ENCODE peak calls at places on chromosomes 12 and 14, in ten cellular contexts. R, V, T, H, C, N, S, I, Q and U are unnamed samples.

GRCh38 chr12:26971963-26972362 is 33.7 kb downstream of the FGFR1OP2 start:
- DNase-seq in V (no peak), S (no peak), Q (no peak), T (peak), R (no peak), N (no peak), H (no peak), I (peak), C (peak), U (no peak)

GRCh38 chr12:14984036-14984435 is 11.2 kb downstream of the PDE6H start:
- DNase-seq in C (no peak), V (no peak), T (no peak), S (no peak), Q (no peak), R (no peak), H (no peak), I (no peak), N (no peak), U (no peak)

GRCh38 chr12:84912191-84913142 is at the start of gene SLC6A15:
- DNase-seq in S (no peak), R (peak), I (no peak), V (no peak), N (peak), Q (peak), C (peak), H (no peak), T (peak), U (peak)

GRCh38 chr12:96034631-96035282 is 630 bp downstream of the LTA4H start:
- DNase-seq in S (peak), T (peak), H (no peak), N (peak), I (no peak), C (peak), R (no peak), V (no peak), Q (peak), U (peak)

GRCh38 chr12:99960312-99960711 is 24.4 kb downstream of the ANKS1B start:
- DNase-seq in V (no peak), Q (no peak), N (no peak), C (no peak), S (no peak), R (no peak), I (no peak), H (no peak), T (peak), U (peak)

GRCh38 chr14:32419429-32419828 is 90.3 kb downstream of the AKAP6 start:
- DNase-seq in T (no peak), V (no peak), Q (no peak), N (no peak), H (no peak), R (no peak), I (no peak), C (no peak), S (no peak), U (peak)

GRCh38 chr14:95675486-95675885 is 10.7 kb upstream of the TCL1B start:
- DNase-seq in N (no peak), V (no peak), C (no peak), T (no peak), R (no peak), H (no peak), S (no peak), Q (no peak), I (no peak), U (no peak)

GRCh38 chr14:79783061-79783460 is 428.2 kb downstream of the DIO2 start:
- DNase-seq in H (no peak), T (no peak), V (no peak), Q (no peak), N (no peak), S (no peak), C (no peak), R (no peak), I (no peak), U (peak)

GRCh38 chr12:49763006-49763591 is 21.7 kb downstream of the TMBIM6 start:
- DNase-seq in T (peak), R (peak), S (no peak), C (peak), Q (peak), I (peak), V (peak), N (peak), H (no peak), U (peak)

GRCh38 chr14:69547701-69548348 is 26.8 kb downstream of the CCDC177 start:
- DNase-seq in N (peak), I (no peak), Q (peak), T (peak), C (peak), H (no peak), S (no peak), R (no peak), V (no peak), U (peak)

GRCh38 chr12:91194500-91194899 is 11.9 kb upstream of the DCN start:
- DNase-seq in T (no peak), C (no peak), S (no peak), H (no peak), V (no peak), Q (no peak), N (no peak), I (no peak), R (no peak), U (peak)

GRCh38 chr12:18141583-18141982 is 51.6 kb upstream of the RERGL start:
- DNase-seq in T (peak), V (no peak), S (peak), I (no peak), N (no peak), C (no peak), Q (no peak), H (no peak), R (peak), U (peak)

GRCh38 chr14:81437226-81437625 is 37.1 kb upstream of the STON2 start:
- DNase-seq in Q (no peak), R (no peak), V (no peak), S (peak), H (no peak), T (no peak), I (no peak), C (no peak), N (no peak), U (no peak)

GRCh38 chr12:42946776-42947435 is 357.4 kb upstream of the PRICKLE1 start:
- DNase-seq in C (no peak), I (no peak), S (no peak), T (no peak), R (no peak), H (no peak), V (no peak), Q (no peak), N (no peak), U (peak)

GRCh38 chr12:10661338-10661737 is 12.5 kb downstream of the STYK1 start:
- DNase-seq in I (no peak), R (no peak), N (no peak), S (no peak), Q (no peak), V (no peak), H (no peak), C (no peak), T (no peak), U (peak)

GRCh38 chr12:132522586-132523380 is 32.8 kb downstream of the FBRSL1 start:
- DNase-seq in I (no peak), R (no peak), T (no peak), V (no peak), H (no peak), S (no peak), C (no peak), Q (no peak), N (no peak), U (peak)

GRCh38 chr12:26751179-26751578 is 81.8 kb downstream of the ITPR2 start:
- DNase-seq in H (no peak), Q (no peak), T (no peak), C (no peak), I (no peak), S (no peak), N (no peak), R (no peak), V (no peak), U (no peak)

GRCh38 chr14:65131176-65131765 is 29.0 kb upstream of the MAX start:
- DNase-seq in N (no peak), R (peak), Q (no peak), S (no peak), I (no peak), H (no peak), V (no peak), C (no peak), T (peak), U (peak)

GRCh38 chr12:109582636-109583035 is 9.0 kb downstream of the MVK start:
- DNase-seq in H (peak), C (no peak), I (no peak), S (no peak), R (peak), T (peak), V (peak), Q (no peak), N (no peak), U (peak)

GRCh38 chr12:53660064-53660463 is 15.8 kb downstream of the ATP5MC2 start:
- DNase-seq in H (no peak), N (no peak), S (no peak), V (no peak), C (no peak), R (no peak), T (peak), Q (no peak), I (no peak), U (no peak)

GRCh38 chr12:2336409-2336829 is 283.6 kb downstream of the CACNA1C start:
- DNase-seq in Q (no peak), R (peak), I (no peak), T (peak), S (no peak), C (no peak), N (peak), H (no peak), V (no peak), U (peak)

GRCh38 chr12:1474059-1474537 is 120.3 kb downstream of the FBXL14 start:
- DNase-seq in T (peak), S (peak), V (no peak), C (no peak), Q (no peak), N (peak), H (no peak), R (peak), I (no peak), U (peak)

GRCh38 chr12:45879363-45879895 is 110.9 kb downstream of the SCAF11 start:
- DNase-seq in R (no peak), I (no peak), Q (no peak), V (no peak), T (no peak), C (no peak), N (no peak), S (no peak), H (no peak), U (no peak)

GRCh38 chr12:67893003-67893402 is 96.2 kb upstream of the IFNG-AS1 start:
- DNase-seq in I (no peak), H (no peak), C (no peak), V (no peak), Q (no peak), R (no peak), S (no peak), N (no peak), T (no peak), U (peak)

GRCh38 chr12:124434364-124434763 is 133.0 kb downstream of the NCOR2 start:
- DNase-seq in N (peak), R (no peak), H (no peak), I (no peak), Q (no peak), C (no peak), T (no peak), V (no peak), S (no peak), U (no peak)

GRCh38 chr12:108338915-108339657 is at the start of gene CMKLR1:
- DNase-seq in V (no peak), Q (no peak), H (no peak), C (no peak), I (no peak), T (no peak), N (peak), S (no peak), R (no peak), U (no peak)